ENCODE peak calls at places on chromosome 5, in seven cellular contexts. B, U, P, Z, L, E and W are unnamed samples.
A peak's percentile ranks its signal among the peaks of the same experiment; 100 is the strongest.

GRCh38 chr5:178403956-178404600 is 171.5 kb upstream of the PHYKPL start:
- DNase-seq in B (no peak), U (no peak), P (no peak), Z (no peak), L (no peak), E (no peak), W (no peak)

GRCh38 chr5:39599721-39600431 is 175.1 kb upstream of the DAB2 start:
- DNase-seq in B (peak; percentile 77), U (no peak), P (no peak), Z (no peak), L (peak; percentile 89), E (no peak), W (peak; percentile 92)

GRCh38 chr5:82349651-82350050 is 71.5 kb upstream of the RPS23 start:
- DNase-seq in B (no peak), U (no peak), P (no peak), Z (no peak), L (no peak), E (peak; percentile 32), W (no peak)

GRCh38 chr5:108339220-108339619 is 42.7 kb downstream of the FBXL17 start:
- DNase-seq in B (no peak), U (no peak), P (no peak), Z (no peak), L (no peak), E (no peak), W (no peak)

GRCh38 chr5:137995077-137995746 is 37.7 kb downstream of the FAM13B start:
- DNase-seq in B (peak; percentile 63), U (no peak), P (peak; percentile 6), Z (no peak), L (peak; percentile 78), E (no peak), W (peak; percentile 62)

GRCh38 chr5:38438757-38439156 is 117.7 kb downstream of the LIFR start:
- DNase-seq in B (no peak), U (no peak), P (no peak), Z (no peak), L (no peak), E (no peak), W (no peak)

GRCh38 chr5:7325975-7326911 is 69.7 kb upstream of the ADCY2 start:
- DNase-seq in B (no peak), U (peak; percentile 18), P (no peak), Z (no peak), L (no peak), E (no peak), W (peak; percentile 78)

GRCh38 chr5:72244862-72245371 is 75.1 kb downstream of the MRPS27 start:
- DNase-seq in B (peak; percentile 77), U (peak; percentile 50), P (peak; percentile 54), Z (no peak), L (peak; percentile 81), E (no peak), W (peak; percentile 77)

GRCh38 chr5:66241136-66241825 is 97.2 kb downstream of the SREK1 start:
- DNase-seq in B (no peak), U (no peak), P (no peak), Z (no peak), L (no peak), E (no peak), W (no peak)

GRCh38 chr5:66234241-66234640 is 90.1 kb downstream of the SREK1 start:
- DNase-seq in B (no peak), U (no peak), P (no peak), Z (no peak), L (no peak), E (no peak), W (no peak)

GRCh38 chr5:66242050-66242449 is 98.0 kb downstream of the SREK1 start:
- DNase-seq in B (no peak), U (no peak), P (no peak), Z (no peak), L (no peak), E (no peak), W (no peak)

GRCh38 chr5:66238435-66238834 is 94.3 kb downstream of the SREK1 start:
- DNase-seq in B (no peak), U (no peak), P (no peak), Z (no peak), L (no peak), E (no peak), W (no peak)

GRCh38 chr5:66239034-66239433 is 94.9 kb downstream of the SREK1 start:
- DNase-seq in B (peak; percentile 7), U (no peak), P (no peak), Z (no peak), L (peak; percentile 13), E (no peak), W (no peak)
- TF ChIP-seq CTCF in B (peak; percentile 12), U (no peak), P (peak; percentile 41), Z (no peak), L (peak; percentile 32), E (no peak), W (no peak)

GRCh38 chr5:87594566-87594965 is 181.8 kb upstream of the CCNH start:
- DNase-seq in B (no peak), U (no peak), P (no peak), Z (no peak), L (no peak), E (no peak), W (no peak)

GRCh38 chr5:87605663-87606062 is 192.9 kb upstream of the CCNH start:
- DNase-seq in B (no peak), U (no peak), P (no peak), Z (no peak), L (no peak), E (no peak), W (no peak)

GRCh38 chr5:87598460-87598859 is 185.7 kb upstream of the CCNH start:
- DNase-seq in B (no peak), U (no peak), P (no peak), Z (no peak), L (no peak), E (no peak), W (no peak)

DNA sequence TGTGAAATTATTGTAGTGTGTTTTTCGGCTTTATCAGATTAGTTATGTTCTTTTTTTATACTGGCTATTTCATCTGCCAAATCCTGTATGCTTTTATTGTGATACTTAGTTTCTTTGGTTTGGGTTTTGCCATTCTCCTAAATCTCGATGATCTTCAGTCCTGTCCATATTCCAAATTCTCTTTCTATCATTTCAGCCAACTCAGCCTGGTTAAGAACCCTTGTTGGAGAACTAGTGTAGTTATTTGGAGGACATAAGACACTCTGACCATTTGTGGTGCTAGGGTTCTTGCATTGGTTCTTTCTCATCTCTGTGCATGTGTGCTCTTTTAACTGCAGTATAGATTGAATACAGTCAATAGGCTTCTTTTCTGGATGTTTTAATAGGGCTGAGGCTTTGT is 187.0 kb upstream of the CCNH start:
- DNase-seq in B (no peak), U (no peak), P (no peak), Z (no peak), L (no peak), E (no peak), W (no peak)
- H3K4me3 ChIP-seq in B (no peak overlapping the region), U (no peak overlapping the region), P (no peak overlapping the region), Z (no peak overlapping the region), L (no peak overlapping the region), E (no peak overlapping the region), W (no peak overlapping the region)

DNA sequence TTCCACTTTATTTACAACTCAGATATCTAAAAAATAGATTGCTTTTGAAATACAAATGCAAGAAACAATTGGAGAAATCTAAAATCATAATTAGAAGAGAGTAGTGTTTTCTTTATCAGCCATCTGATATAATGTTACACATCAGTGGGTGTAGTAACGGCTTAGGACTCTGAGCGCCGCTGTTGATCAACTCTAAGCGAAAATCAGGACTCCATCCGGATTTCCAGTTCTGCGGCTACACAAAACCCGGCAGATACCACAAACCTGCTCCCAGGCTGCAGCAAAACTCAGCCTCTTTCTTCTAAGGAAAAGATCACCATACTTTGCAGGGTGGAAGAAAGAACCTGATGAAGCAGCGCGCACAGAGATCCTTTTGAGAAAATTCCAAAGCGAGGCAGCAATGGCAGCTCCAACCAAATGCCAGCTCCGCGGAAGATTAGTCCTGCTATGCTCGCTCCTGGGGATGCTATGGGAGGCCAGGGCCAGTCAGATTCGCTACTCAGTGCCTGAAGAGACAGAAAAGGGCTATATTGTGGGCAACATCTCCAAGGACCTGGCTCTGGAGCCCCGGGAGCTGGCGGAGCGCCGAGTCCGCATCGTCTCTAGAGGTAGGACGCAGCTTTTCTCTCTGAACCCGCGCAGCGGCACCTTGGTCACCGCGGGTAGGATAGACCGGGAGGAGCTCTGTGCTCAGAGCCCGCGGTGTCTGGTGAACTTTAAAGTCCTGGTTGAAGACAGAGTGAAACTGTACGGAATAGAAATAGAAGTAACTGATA is at the start of gene PCDHGA9:
- DNase-seq in B (peak; percentile 41), U (no peak), P (no peak), Z (no peak), L (peak; percentile 43), E (no peak), W (peak; percentile 71)
- TF ChIP-seq CTCF in B (peak; percentile 53), U (no peak), P (peak; percentile 22), Z (peak; percentile 7), L (peak; percentile 52), E (no peak), W (peak; percentile 29)

DNA sequence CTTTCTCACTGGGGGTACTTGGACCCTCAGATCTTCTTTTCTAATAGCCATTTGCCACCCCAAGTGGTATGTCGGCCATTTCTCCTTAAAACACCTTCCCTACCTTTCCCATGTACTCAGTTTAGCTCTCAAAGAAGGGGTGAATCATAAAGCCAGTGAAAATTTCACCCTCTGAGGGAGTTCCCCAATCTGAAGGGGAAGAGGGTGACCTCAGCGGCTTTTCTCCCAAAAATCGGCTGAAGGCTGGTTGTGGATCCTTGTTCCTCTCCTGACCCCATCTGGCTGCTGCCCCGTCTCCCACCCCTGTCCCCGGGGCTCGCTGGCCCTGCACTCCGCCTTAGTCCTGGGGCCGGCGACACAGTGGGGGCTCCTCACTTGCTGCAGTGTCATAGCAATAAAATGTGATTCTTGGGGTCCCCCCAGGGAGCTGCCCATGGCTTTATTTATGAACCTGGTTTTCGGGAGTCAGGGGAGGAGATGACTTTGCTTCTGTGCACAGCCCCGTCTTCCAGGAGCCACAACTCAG is 17.3 kb upstream of the LTC4S start:
- DNase-seq in B (no peak), U (no peak), P (no peak), Z (no peak), L (no peak), E (no peak), W (no peak)
- H3K4me3 ChIP-seq in B (no peak overlapping the region), U (no peak overlapping the region), P (no peak overlapping the region), Z (no peak overlapping the region), L (no peak overlapping the region), E (no peak overlapping the region), W (no peak overlapping the region)